ENCODE peak calls at places on chromosome 20, in eight cellular contexts. X is endothelial cell of umbilical vein, Z is GM12878, E is GM23338, D is HepG2, M is HCT116, R is K562, N is H1. O is an unnamed sample.

GRCh38 chr20:58344741-58345140 is 35.2 kb downstream of the RAB22A start:
- DNase-seq in M (no peak), E (no peak), N (no peak), R (no peak), Z (no peak), D (no peak), X (no peak), O (no peak)

GRCh38 chr20:22160254-22160653 is 424.1 kb downstream of the FOXA2 start:
- DNase-seq in X (no peak), Z (no peak), E (no peak), D (no peak), N (no peak), M (no peak), R (no peak), O (peak)

GRCh38 chr20:35991142-35991771 is 22.9 kb downstream of the CNBD2 start:
- DNase-seq in X (peak), D (peak), R (peak), Z (no peak), E (peak), M (peak), N (no peak), O (peak)

GRCh38 chr20:18679020-18679419 is 91.2 kb downstream of the DTD1 start:
- DNase-seq in X (no peak), E (peak), D (no peak), N (no peak), R (no peak), Z (no peak), M (no peak), O (no peak)

GRCh38 chr20:1309439-1309847 is 19.5 kb downstream of the SDCBP2 start:
- DNase-seq in D (no peak), M (no peak), E (peak), N (no peak), Z (no peak), R (no peak), X (no peak), O (no peak)

GRCh38 chr20:31835977-31836852 is 9.2 kb downstream of the FOXS1 start:
- DNase-seq in Z (peak), R (peak), M (peak), E (no peak), D (peak), N (no peak), X (peak), O (peak)

GRCh38 chr20:20503788-20504528 is 136.1 kb downstream of the INSM1 start:
- DNase-seq in D (no peak), R (no peak), E (no peak), Z (no peak), X (no peak), M (no peak), N (no peak), O (no peak)

GRCh38 chr20:42218566-42218965 is 600.4 kb upstream of the CHD6 start:
- DNase-seq in E (no peak), Z (no peak), X (no peak), R (no peak), M (no peak), D (no peak), N (no peak), O (peak)

GRCh38 chr20:13995841-13996240 is 525 bp downstream of the MACROD2 start:
- DNase-seq in R (no peak), N (no peak), X (peak), Z (no peak), D (no peak), E (peak), M (no peak), O (peak)

GRCh38 chr20:23356203-23356602 is 5.6 kb downstream of the NXT1 start:
- DNase-seq in X (no peak), R (no peak), E (peak), Z (no peak), D (no peak), N (no peak), M (no peak), O (no peak)

GRCh38 chr20:20604357-20604756 is 108.1 kb downstream of the RALGAPA2 start:
- DNase-seq in M (no peak), Z (no peak), X (no peak), N (no peak), E (no peak), D (no peak), R (no peak), O (no peak)

GRCh38 chr20:35341366-35342028 is 49.3 kb upstream of the FAM83C start:
- DNase-seq in Z (no peak), M (no peak), R (no peak), X (no peak), D (no peak), E (no peak), N (no peak), O (no peak)

GRCh38 chr20:21613512-21613911 is 92.0 kb upstream of the PAX1 start:
- DNase-seq in R (no peak), M (no peak), E (no peak), X (no peak), D (peak), Z (no peak), N (no peak), O (no peak)

GRCh38 chr20:14986026-14986655 is 648.7 kb upstream of the FLRT3 start:
- DNase-seq in D (peak), R (no peak), X (peak), Z (no peak), E (no peak), N (no peak), M (no peak), O (no peak)

GRCh38 chr20:45378191-45378590 is at the start of gene TP53TG5:
- DNase-seq in R (no peak), M (no peak), X (no peak), Z (no peak), D (no peak), E (no peak), N (no peak), O (no peak)

GRCh38 chr20:20519269-20519668 is 151.4 kb downstream of the INSM1 start:
- DNase-seq in E (no peak), X (no peak), D (peak), M (no peak), N (no peak), R (no peak), Z (no peak), O (no peak)

GRCh38 chr20:38728911-38729642 is 4.8 kb downstream of the SLC32A1 start:
- DNase-seq in M (no peak), D (no peak), X (no peak), Z (no peak), R (no peak), N (no peak), E (peak), O (peak)

GRCh38 chr20:2653511-2654383 is 1.3 kb downstream of the NOP56 start:
- DNase-seq in R (no peak), X (no peak), D (no peak), M (no peak), N (no peak), Z (no peak), E (no peak), O (no peak)

GRCh38 chr20:43536041-43536816 is 22.6 kb upstream of the SGK2 start:
- DNase-seq in R (no peak), Z (no peak), N (no peak), X (no peak), D (no peak), E (no peak), M (no peak), O (no peak)

GRCh38 chr20:3818155-3819151 is 1.9 kb upstream of the AP5S1 start:
- DNase-seq in N (no peak), D (peak), E (peak), M (peak), X (peak), Z (no peak), R (peak), O (peak)

GRCh38 chr20:46350201-46350985 is 42.1 kb upstream of the CDH22 start:
- DNase-seq in R (peak), Z (peak), N (no peak), X (peak), M (no peak), D (no peak), E (peak), O (no peak)

GRCh38 chr20:50648651-50649050 is 42.7 kb downstream of the RIPOR3 start:
- DNase-seq in X (no peak), D (no peak), R (no peak), Z (no peak), N (no peak), M (no peak), E (no peak), O (no peak)

GRCh38 chr20:49893242-49894072 is 21.9 kb downstream of the SPATA2 start:
- DNase-seq in R (no peak), M (no peak), D (no peak), E (no peak), N (no peak), Z (no peak), X (no peak), O (no peak)

GRCh38 chr20:21526776-21527175 is 12.9 kb upstream of the NKX2-2 start:
- DNase-seq in R (no peak), E (no peak), M (no peak), N (no peak), D (no peak), Z (no peak), X (no peak), O (no peak)

GRCh38 chr20:57428611-57429496 is 37.7 kb downstream of the RBM38 start:
- DNase-seq in D (peak), Z (no peak), E (no peak), N (no peak), M (no peak), R (no peak), X (no peak), O (no peak)

GRCh38 chr20:23132293-23132929 is 46.3 kb upstream of the CD93 start:
- DNase-seq in N (no peak), Z (no peak), X (peak), E (no peak), D (no peak), R (peak), M (no peak), O (no peak)

GRCh38 chr20:32656827-32657226 is 16.9 kb downstream of the C20orf203 start:
- DNase-seq in N (no peak), R (no peak), X (no peak), E (no peak), D (no peak), M (no peak), Z (no peak), O (no peak)

GRCh38 chr20:40563296-40563950 is 125.6 kb downstream of the MAFB start:
- DNase-seq in N (no peak), X (peak), Z (no peak), M (peak), D (no peak), E (no peak), R (peak), O (no peak)

GRCh38 chr20:37994512-37994911 is 38.7 kb downstream of the TTI1 start:
- DNase-seq in R (no peak), X (no peak), M (no peak), N (no peak), Z (no peak), D (peak), E (no peak), O (no peak)

GRCh38 chr20:17518339-17519052 is 12.7 kb downstream of the BFSP1 start:
- DNase-seq in R (peak), N (no peak), E (peak), X (no peak), D (no peak), Z (no peak), M (no peak), O (peak)

GRCh38 chr20:34621383-34622367 is 55.2 kb downstream of the PIGU start:
- DNase-seq in M (no peak), R (no peak), N (no peak), X (no peak), E (no peak), Z (no peak), D (peak), O (no peak)

GRCh38 chr20:41509316-41509715 is 108.9 kb downstream of the CHD6 start:
- DNase-seq in E (no peak), Z (no peak), D (no peak), M (no peak), R (no peak), N (no peak), X (no peak), O (no peak)

GRCh38 chr20:60213126-60213893 is 255.1 kb downstream of the CDH26 start:
- DNase-seq in Z (no peak), E (no peak), N (no peak), X (no peak), D (no peak), R (no peak), M (no peak), O (no peak)

GRCh38 chr20:37313546-37314091 is 24.2 kb downstream of the MANBAL start:
- DNase-seq in R (no peak), E (no peak), D (no peak), M (no peak), Z (no peak), N (no peak), X (no peak), O (no peak)

GRCh38 chr20:39269031-39269461 is 306.9 kb downstream of the DHX35 start:
- DNase-seq in N (no peak), E (peak), M (peak), R (peak), Z (no peak), X (no peak), D (peak), O (peak)

GRCh38 chr20:50418890-50419642 is 91.1 kb upstream of the PTPN1 start:
- DNase-seq in M (no peak), E (no peak), X (no peak), R (no peak), N (no peak), D (no peak), Z (no peak), O (no peak)

GRCh38 chr20:58666702-58667101 is 15.6 kb downstream of the STX16 start:
- DNase-seq in N (no peak), Z (no peak), D (no peak), X (no peak), E (no peak), M (no peak), R (no peak), O (no peak)

GRCh38 chr20:48064929-48065328 is 279.6 kb upstream of the SULF2 start:
- DNase-seq in Z (no peak), M (no peak), E (no peak), R (no peak), N (no peak), D (no peak), X (no peak), O (no peak)

GRCh38 chr20:12321746-12322145 is 404.1 kb downstream of the BTBD3 start:
- DNase-seq in Z (no peak), M (no peak), R (no peak), N (no peak), E (no peak), X (no peak), D (no peak), O (no peak)

DNA sequence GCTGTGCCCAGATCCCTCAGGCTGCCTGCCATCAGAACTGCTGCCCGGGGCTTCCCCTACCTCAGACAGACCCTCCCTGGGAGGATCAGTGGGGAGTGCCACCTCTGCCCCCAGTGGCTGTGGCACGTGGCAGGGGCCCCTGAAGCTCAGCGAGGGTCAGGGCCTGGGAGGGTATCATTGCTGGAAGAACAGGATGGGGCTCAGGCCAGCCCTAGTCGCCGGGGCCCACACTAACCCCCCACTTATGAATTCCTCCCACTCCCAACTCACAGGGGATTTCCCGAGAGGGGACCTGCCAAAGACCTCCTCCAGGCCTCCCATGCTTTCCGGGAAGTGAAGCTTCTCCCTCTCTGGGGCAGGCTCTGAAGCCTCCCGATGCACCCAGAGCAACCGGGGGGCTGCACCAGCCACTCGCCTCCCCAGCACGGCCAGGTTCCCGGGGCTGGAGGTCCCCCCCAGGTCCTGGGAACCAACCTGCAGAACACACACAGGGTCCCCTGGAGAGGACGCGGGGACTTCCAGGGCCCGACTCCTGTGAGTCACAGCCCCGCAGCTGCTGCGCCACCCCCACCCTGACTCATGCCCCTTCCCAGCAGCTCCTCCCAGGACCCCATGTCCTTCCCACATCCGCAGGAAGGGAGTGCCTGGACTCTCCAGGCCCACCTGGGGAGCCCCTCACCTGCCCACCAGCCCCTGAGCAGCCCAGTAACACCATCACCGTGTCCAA is 2.5 kb downstream of the TNFRSF6B start:
- DNase-seq in N (no peak), R (peak), M (peak), X (peak), Z (peak), E (no peak), D (no peak), O (peak)
- H2AFZ ChIP-seq in N (no peak), R (no peak), M (no peak), X (no peak), Z (no peak), E (no peak), D (no peak), O (no peak)

GRCh38 chr20:53555081-53555480 is 38.6 kb downstream of the ZNF217 start:
- DNase-seq in X (no peak), D (no peak), R (no peak), M (no peak), E (no peak), Z (no peak), N (no peak), O (no peak)
- TF ChIP-seq POLR2AphosphoS5 in X (no peak), D (no peak), R (no peak), M (no peak), E (no peak), Z (no peak), N (no peak), O (no peak)

DNA sequence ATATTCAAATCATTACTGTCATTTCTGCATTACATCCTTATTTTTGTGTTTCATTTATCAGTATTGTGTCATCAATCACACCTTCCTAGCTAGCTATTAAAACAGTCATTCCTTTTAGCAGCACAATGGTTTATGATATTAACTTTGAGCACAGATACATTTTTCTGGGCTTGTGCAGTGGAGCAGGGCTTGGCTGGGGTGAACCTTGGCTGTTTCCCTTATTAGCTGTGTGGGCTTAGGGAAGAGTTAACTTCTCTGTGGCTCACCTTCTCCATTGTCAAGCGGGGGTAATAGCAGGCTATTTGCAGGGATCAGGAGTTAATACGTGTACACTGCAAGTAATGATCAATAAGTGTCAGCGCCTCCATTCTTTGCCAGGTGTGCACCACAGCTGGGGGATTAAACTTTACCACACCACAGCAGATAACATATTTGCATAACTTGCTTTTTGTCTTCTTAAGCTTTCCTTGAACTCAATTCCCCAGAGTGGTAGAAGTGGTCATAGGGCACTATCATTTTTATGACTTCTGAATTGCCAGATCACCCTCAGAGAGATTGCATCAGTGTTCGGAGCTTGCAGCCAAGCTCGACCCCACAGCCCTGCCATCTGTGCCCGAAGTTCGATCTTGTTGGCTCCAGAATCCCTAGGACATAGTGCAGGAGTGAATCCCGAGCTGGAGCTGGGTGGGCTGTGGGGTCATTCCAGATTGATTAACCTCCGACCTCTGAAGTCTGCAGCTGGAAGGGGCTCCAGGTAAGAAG is 1.5 kb upstream of the PYGB start:
- DNase-seq in E (no peak), X (no peak), Z (no peak), D (no peak), R (no peak), N (no peak), M (no peak), O (peak)
- H2AFZ ChIP-seq in E (peak), X (no peak), Z (no peak), D (no peak), R (no peak), N (no peak), M (no peak), O (no peak)

GRCh38 chr20:63704749-63705117 is 3.0 kb downstream of the ARFRP1 start:
- DNase-seq in M (no peak), X (no peak), N (no peak), D (no peak), E (no peak), Z (no peak), R (no peak), O (no peak)

GRCh38 chr20:63706852-63707557 is 771 bp downstream of the ARFRP1 start:
- DNase-seq in D (peak), X (peak), M (no peak), R (peak), N (no peak), E (peak), Z (no peak), O (peak)

GRCh38 chr20:63705232-63706026 is 2.3 kb downstream of the ARFRP1 start:
- DNase-seq in X (no peak), M (no peak), E (no peak), R (peak), D (no peak), Z (no peak), N (no peak), O (no peak)

GRCh38 chr20:63707558-63708300 is at the start of the genes ARFRP1 and ZGPAT:
- DNase-seq in R (peak), D (peak), X (peak), E (peak), M (peak), Z (no peak), N (no peak), O (peak)

GRCh38 chr20:63706027-63706695 is 1.6 kb downstream of the ARFRP1 start:
- DNase-seq in E (no peak), X (no peak), D (no peak), Z (no peak), N (no peak), R (no peak), M (no peak), O (no peak)
- TF ChIP-seq POLR2AphosphoS5 in E (no peak), X (no peak), D (no peak), Z (no peak), N (no peak), R (no peak), M (no peak), O (no peak)